ENCODE peak calls at places on chromosomes 5 and 9, in nine cellular contexts. B is heart left ventricle; X is uterus; V is fibroblast of mammary gland; Y is fibroblast of the aortic adventitia; N is cardiac fibroblast; T is CD8-positive, alpha-beta T cell; Q is neural progenitor cell; E is HFFc6. J is an unnamed sample.

GRCh38 chr9:75235632-75236031 is 147.3 kb downstream of the OSTF1 start:
- DNase-seq in Q (no peak), Y (no peak), T (no peak), N (peak), X (no peak), V (no peak), B (no peak), E (no peak), J (no peak)

GRCh38 chr5:157618366-157618765 is 33.9 kb downstream of the SOX30 start:
- DNase-seq in T (no peak), X (no peak), Q (no peak), E (no peak), N (no peak), Y (no peak), B (no peak), V (no peak), J (no peak)

GRCh38 chr5:44774279-44774880 is 34.4 kb upstream of the MRPS30 start:
- DNase-seq in V (peak), N (peak), B (no peak), X (no peak), Q (peak), T (no peak), Y (peak), E (peak), J (no peak)

GRCh38 chr5:157306690-157307089 is 40.8 kb downstream of the CYFIP2 start:
- DNase-seq in T (peak), Q (no peak), B (no peak), E (no peak), X (no peak), Y (no peak), N (no peak), V (no peak), J (no peak)

GRCh38 chr5:139401546-139401945 is 2.3 kb downstream of the SPATA24 start:
- DNase-seq in E (no peak), B (no peak), V (no peak), T (no peak), N (no peak), Y (no peak), Q (no peak), X (no peak), J (no peak)

GRCh38 chr9:109422641-109423040 is 75.5 kb downstream of the PTPN3 start:
- DNase-seq in V (no peak), E (no peak), Q (no peak), N (no peak), Y (no peak), X (no peak), B (no peak), T (no peak), J (no peak)

GRCh38 chr5:76104027-76104426 is 20.8 kb downstream of the SV2C start:
- DNase-seq in V (no peak), Q (peak), E (no peak), N (peak), T (no peak), Y (peak), B (no peak), X (no peak), J (peak)

GRCh38 chr9:113624721-113625120 is 161.2 kb downstream of the RGS3 start:
- DNase-seq in V (peak), X (no peak), B (peak), N (peak), Q (no peak), Y (no peak), T (no peak), E (peak), J (no peak)

GRCh38 chr5:82160948-82161347 is 117.2 kb downstream of the RPS23 start:
- DNase-seq in Y (no peak), Q (peak), N (no peak), T (no peak), E (peak), V (peak), X (no peak), B (no peak), J (no peak)

GRCh38 chr9:88537743-88538055 is 2.7 kb downstream of the NXNL2 start:
- DNase-seq in Y (peak), B (peak), X (peak), E (peak), N (peak), Q (peak), V (peak), T (no peak), J (no peak)

GRCh38 chr5:57302643-57303042 is 128.8 kb downstream of the GPBP1 start:
- DNase-seq in B (no peak), X (no peak), Y (no peak), E (peak), N (peak), V (peak), Q (no peak), T (no peak), J (no peak)

GRCh38 chr9:93094294-93095204 is 1.5 kb upstream of the CARD19 start:
- DNase-seq in T (no peak), Q (peak), N (no peak), V (no peak), E (no peak), B (peak), X (peak), Y (no peak), J (no peak)

GRCh38 chr5:127650022-127650421 is 1.1 kb downstream of the CTXN3 start:
- DNase-seq in X (no peak), T (no peak), N (peak), B (peak), Q (peak), Y (peak), V (peak), E (no peak), J (no peak)

GRCh38 chr5:72673623-72674022 is 142.8 kb upstream of the TNPO1 start:
- DNase-seq in Q (no peak), N (no peak), T (no peak), Y (no peak), X (no peak), B (no peak), V (no peak), E (no peak), J (no peak)

GRCh38 chr5:61322738-61323429 is 9.2 kb upstream of the ZSWIM6 start:
- DNase-seq in E (no peak), X (no peak), Y (peak), V (peak), N (peak), B (peak), T (no peak), Q (no peak), J (no peak)

GRCh38 chr5:45507174-45507573 is 189.0 kb downstream of the HCN1 start:
- DNase-seq in E (no peak), N (peak), X (no peak), T (no peak), Q (no peak), Y (no peak), V (no peak), B (no peak), J (no peak)

GRCh38 chr9:108963459-108964143 is 29.4 kb downstream of the ABITRAM start:
- DNase-seq in E (peak), T (no peak), X (no peak), B (no peak), V (no peak), Q (no peak), Y (no peak), N (peak), J (no peak)

GRCh38 chr9:85166808-85167545 is 497.4 kb downstream of the NTRK2 start:
- DNase-seq in E (no peak), X (no peak), B (no peak), Y (no peak), N (no peak), Q (no peak), T (no peak), V (no peak), J (no peak)

GRCh38 chr5:120122711-120123110 is 341.4 kb upstream of the PRR16 start:
- DNase-seq in Q (no peak), X (no peak), T (no peak), B (no peak), N (no peak), Y (no peak), E (peak), V (peak), J (no peak)

GRCh38 chr5:116455061-116455460 is 119.6 kb downstream of the SEMA6A start:
- DNase-seq in V (peak), Q (no peak), B (no peak), N (peak), X (no peak), T (no peak), E (peak), Y (peak), J (no peak)

GRCh38 chr9:83006378-83006777 is 56.6 kb downstream of the RASEF start:
- DNase-seq in T (no peak), E (no peak), Y (no peak), N (no peak), X (no peak), B (no peak), Q (no peak), V (no peak), J (no peak)

GRCh38 chr9:122122903-122123632 is 30.0 kb upstream of the TTLL11 start:
- DNase-seq in T (peak), N (peak), Q (peak), E (peak), V (peak), Y (peak), B (peak), X (peak), J (peak)

GRCh38 chr5:179768326-179769085 is 25.3 kb upstream of the LTC4S start:
- DNase-seq in E (no peak), X (no peak), B (no peak), V (no peak), Q (peak), N (no peak), T (no peak), Y (no peak), J (no peak)
- TF ChIP-seq CTCF in E (peak), X (no peak), B (peak), V (no peak), Q (peak), N (no peak), T (no peak), Y (peak), J (no peak)

GRCh38 chr5:135262364-135262763 is 136.7 kb downstream of the MACROH2A1 start:
- DNase-seq in X (no peak), V (no peak), N (no peak), Y (no peak), B (no peak), T (no peak), E (no peak), Q (no peak), J (no peak)

GRCh38 chr5:135264451-135265445 is 134.3 kb downstream of the MACROH2A1 start:
- DNase-seq in N (no peak), Q (no peak), X (no peak), Y (no peak), B (no peak), V (no peak), E (no peak), T (no peak), J (no peak)

GRCh38 chr5:135266301-135266630 is 132.8 kb downstream of the MACROH2A1 start:
- DNase-seq in X (no peak), N (no peak), Y (no peak), T (no peak), Q (no peak), E (no peak), B (no peak), V (no peak), J (no peak)

GRCh38 chr5:135265497-135266300 is 133.3 kb downstream of the MACROH2A1 start:
- DNase-seq in B (no peak), Q (no peak), V (no peak), E (no peak), T (no peak), Y (no peak), N (no peak), X (no peak), J (no peak)

DNA sequence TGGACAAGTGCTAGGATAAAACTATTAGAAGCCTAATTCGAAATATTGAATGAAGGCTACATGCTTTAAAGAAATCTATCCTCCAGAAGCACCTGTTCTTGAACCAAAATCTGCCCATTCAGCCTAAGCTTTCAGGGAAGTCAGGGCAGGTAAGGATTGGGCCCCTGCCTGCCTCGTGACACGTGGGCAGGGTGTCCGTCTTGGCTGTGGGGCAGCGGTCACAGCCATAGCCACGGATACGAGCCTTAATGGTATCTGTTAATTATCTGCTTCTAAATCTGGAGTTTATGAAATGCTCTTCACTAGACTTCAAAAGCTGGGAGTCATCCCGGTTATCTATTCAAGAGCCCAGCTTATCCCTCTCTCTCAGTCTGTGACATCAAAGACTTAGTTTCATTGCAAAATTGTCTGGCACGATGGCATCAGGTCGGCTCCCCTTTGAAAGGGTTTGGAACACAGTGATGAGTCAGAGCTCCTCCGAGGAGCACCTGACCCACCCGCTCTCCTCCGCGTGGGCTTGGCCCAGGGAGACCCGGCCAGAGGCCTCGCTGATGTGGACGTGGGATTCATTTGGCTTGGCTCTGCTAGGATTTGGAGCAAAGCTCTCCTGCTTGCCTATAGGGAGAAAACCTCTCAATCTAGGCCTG is 135.9 kb downstream of the MACROH2A1 start:
- DNase-seq in B (no peak), V (no peak), Q (no peak), N (no peak), X (peak), T (no peak), E (no peak), Y (no peak), J (no peak)
- TF ChIP-seq CTCF in B (no peak), V (no peak), Q (no peak), N (no peak), X (no peak), T (no peak), E (no peak), Y (no peak), J (no peak)

GRCh38 chr5:91280062-91280941 is 102.8 kb downstream of the ARRDC3 start:
- DNase-seq in B (peak), Q (peak), V (peak), N (peak), Y (peak), X (peak), T (peak), E (peak), J (peak)
- TF ChIP-seq CTCF in B (no peak), Q (no peak), V (no peak), N (no peak), Y (peak), X (no peak), T (no peak), E (peak), J (no peak)

DNA sequence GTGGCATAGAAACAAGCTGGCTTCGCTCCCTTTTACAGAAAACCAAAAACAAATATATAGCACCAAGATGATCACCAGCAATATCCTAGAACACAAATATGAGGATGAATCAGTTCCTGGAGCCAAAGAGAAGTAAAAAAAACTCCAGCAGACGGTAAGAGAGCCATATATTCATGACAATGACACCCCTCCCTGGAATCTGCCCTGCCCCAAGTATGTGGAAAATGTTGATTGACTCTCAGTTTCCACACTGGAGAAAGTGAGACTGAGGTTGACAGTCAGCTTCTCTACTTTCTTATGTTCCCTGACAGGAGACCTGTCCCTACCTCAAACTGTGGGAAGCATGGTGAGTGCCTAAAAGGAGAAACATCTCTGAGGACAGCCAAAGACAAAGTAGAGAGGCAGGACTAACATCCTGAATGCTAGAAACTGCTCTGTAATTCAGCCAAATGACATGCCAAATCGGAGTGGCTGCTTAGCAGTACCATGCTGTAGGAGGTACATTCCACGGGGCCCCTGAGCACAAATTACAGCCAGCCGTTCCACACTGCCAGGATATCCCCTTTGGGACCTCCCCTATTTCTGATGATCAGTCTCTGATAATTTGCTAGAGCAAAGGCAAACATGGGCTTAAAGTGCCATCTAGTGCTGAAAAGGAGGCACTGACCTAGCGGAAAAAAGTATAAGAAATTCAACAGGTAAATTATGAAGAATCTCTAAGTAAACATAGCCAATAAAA is 424.0 kb upstream of the RGMB start:
- DNase-seq in Y (peak), E (peak), Q (peak), X (no peak), T (no peak), B (no peak), V (peak), N (peak), J (no peak)
- TF ChIP-seq CTCF in Y (peak), E (peak), Q (peak), X (no peak), T (no peak), B (no peak), V (peak), N (peak), J (no peak)

DNA sequence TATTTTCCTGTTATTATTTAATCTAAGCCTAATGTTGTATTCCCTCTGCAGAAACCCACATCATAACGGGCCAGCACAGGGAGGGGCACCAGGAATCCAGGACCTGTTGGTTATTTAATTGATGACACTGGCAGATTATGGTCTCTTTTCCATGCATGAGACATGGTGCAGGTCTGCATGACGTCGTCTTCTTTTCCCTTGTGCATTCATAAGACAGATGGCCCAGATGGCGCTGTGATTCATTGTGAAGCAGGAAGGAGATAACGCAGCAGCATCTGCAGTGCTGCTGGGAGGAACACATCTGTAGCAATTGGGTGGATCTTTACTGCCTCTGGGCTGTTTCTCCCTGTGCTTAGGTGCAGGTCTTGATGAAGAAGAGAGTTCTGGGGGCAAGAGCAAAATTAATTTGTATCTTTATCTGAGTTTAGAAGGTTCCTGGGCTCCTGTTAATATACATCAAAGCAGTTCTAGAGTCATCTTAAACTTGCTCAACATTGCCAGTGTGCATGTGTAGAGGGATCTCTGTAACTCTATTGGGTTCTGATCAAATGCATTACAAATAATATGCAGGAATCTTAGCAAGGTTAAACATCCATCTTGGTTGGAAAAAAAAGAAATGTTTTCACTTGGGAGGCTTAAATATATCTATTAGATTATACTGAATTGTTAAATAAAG is 176.1 kb downstream of the PCSK1 start:
- DNase-seq in B (peak), Y (peak), V (peak), E (peak), N (peak), X (peak), T (no peak), Q (peak), J (no peak)
- TF ChIP-seq CTCF in B (no peak), Y (no peak), V (no peak), E (peak), N (no peak), X (no peak), T (no peak), Q (no peak), J (no peak)

GRCh38 chr9:38642951-38643350 is 22.6 kb upstream of the ANKRD18A start:
- DNase-seq in V (no peak), Q (no peak), Y (no peak), B (no peak), E (no peak), T (no peak), X (no peak), N (no peak), J (no peak)

GRCh38 chr9:38641142-38641541 is 20.7 kb upstream of the ANKRD18A start:
- DNase-seq in N (no peak), B (no peak), Q (no peak), Y (no peak), T (no peak), E (no peak), X (no peak), V (no peak), J (no peak)

GRCh38 chr9:38644601-38645000 is 24.2 kb upstream of the ANKRD18A start:
- DNase-seq in N (no peak), E (no peak), B (no peak), Y (no peak), V (no peak), Q (no peak), X (no peak), T (no peak), J (no peak)

GRCh38 chr9:38643456-38644173 is 23.2 kb upstream of the ANKRD18A start:
- DNase-seq in N (no peak), X (no peak), Y (no peak), E (no peak), Q (no peak), T (no peak), V (no peak), B (no peak), J (no peak)

GRCh38 chr9:38641985-38642864 is 21.8 kb upstream of the ANKRD18A start:
- DNase-seq in T (no peak), Y (peak), B (no peak), N (peak), Q (peak), V (peak), E (peak), X (no peak), J (no peak)
- TF ChIP-seq CTCF in T (no peak), Y (peak), B (peak), N (peak), Q (peak), V (peak), E (peak), X (no peak), J (peak)

DNA sequence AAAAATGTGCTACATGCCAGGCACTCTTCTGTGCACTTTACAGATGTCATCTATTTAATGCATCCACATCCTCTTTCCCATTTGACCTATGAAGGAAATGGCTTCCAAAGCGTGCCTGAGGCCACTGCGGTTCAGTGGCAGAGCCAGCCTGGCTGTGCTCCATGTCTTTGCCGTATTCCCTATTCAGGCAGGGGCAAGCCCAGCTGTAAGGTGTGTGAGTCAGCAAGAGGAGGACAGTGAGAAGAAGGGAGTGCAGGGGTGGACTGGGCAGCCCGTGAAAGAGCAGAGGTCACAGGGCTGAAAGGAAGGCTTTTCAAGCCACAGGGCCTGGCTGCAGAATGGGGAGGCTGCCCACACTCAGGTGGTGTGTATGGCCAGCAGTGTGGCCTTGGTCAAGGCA is 91.7 kb downstream of the HRH2 start:
- DNase-seq in Y (no peak), Q (no peak), B (no peak), V (no peak), N (no peak), X (no peak), E (no peak), T (peak), J (no peak)
- TF ChIP-seq CTCF in Y (no peak), Q (no peak), B (no peak), V (no peak), N (no peak), X (no peak), E (no peak), T (no peak), J (no peak)